ENCODE peak calls at places on chromosome 10, in nine cellular contexts. Z is left cardiac atrium, O is NCI-H2029, Y is ovary, E is amygdala, R is foreskin fibroblast, J is amniotic stem cell, W is progenitor cell of endocrine pancreas, S is heart right ventricle. L is an unnamed sample.

GRCh38 chr10:78407009-78407711 is 373.5 kb downstream of the RPS24 start:
- DNase-seq in Z (peak), O (peak), Y (peak), E (peak), R (peak), J (no peak), W (peak), S (peak), L (peak)

GRCh38 chr10:121722665-121723064 is 124.4 kb upstream of the FGFR2 start:
- DNase-seq in Z (no peak), O (no peak), Y (no peak), E (no peak), R (no peak), J (no peak), W (no peak), S (no peak), L (no peak)

GRCh38 chr10:33010132-33011037 is 52.4 kb upstream of the ITGB1 start:
- DNase-seq in Z (no peak), O (no peak), Y (no peak), E (no peak), R (peak), J (peak), W (no peak), S (no peak), L (no peak)

GRCh38 chr10:94193466-94193924 is 169.2 kb downstream of the NOC3L start:
- DNase-seq in Z (no peak), O (no peak), Y (no peak), E (no peak), R (peak), J (peak), W (no peak), S (no peak), L (no peak)

GRCh38 chr10:110503528-110504110 is 5.9 kb downstream of the DUSP5 start:
- DNase-seq in Z (no peak), O (no peak), Y (no peak), E (no peak), R (no peak), J (no peak), W (no peak), S (no peak), L (no peak)

GRCh38 chr10:103295391-103296044 is 18.6 kb downstream of the INA start:
- DNase-seq in Z (no peak), O (no peak), Y (no peak), E (no peak), R (peak), J (peak), W (no peak), S (no peak), L (peak)

GRCh38 chr10:122379041-122379440 is 4.5 kb downstream of the PLEKHA1 start:
- DNase-seq in Z (no peak), O (no peak), Y (no peak), E (no peak), R (no peak), J (no peak), W (no peak), S (no peak), L (no peak)

GRCh38 chr10:51063659-51064535 is 10.4 kb upstream of the PRKG1 start:
- DNase-seq in Z (no peak), O (no peak), Y (no peak), E (no peak), R (peak), J (peak), W (no peak), S (no peak), L (no peak)

GRCh38 chr10:70536196-70536920 is 57.8 kb downstream of the PALD1 start:
- DNase-seq in Z (no peak), O (no peak), Y (no peak), E (no peak), R (no peak), J (no peak), W (no peak), S (no peak), L (no peak)

GRCh38 chr10:91381562-91381923 is 28.6 kb upstream of the HECTD2 start:
- DNase-seq in Z (peak), O (no peak), Y (no peak), E (no peak), R (peak), J (no peak), W (no peak), S (peak), L (no peak)

GRCh38 chr10:87818505-87819273 is 663 bp upstream of the ATAD1 start:
- DNase-seq in Z (no peak), O (peak), Y (peak), E (peak), R (no peak), J (no peak), W (no peak), S (peak), L (peak)

GRCh38 chr10:79093658-79094411 is 25.1 kb downstream of the ZMIZ1 start:
- DNase-seq in Z (peak), O (peak), Y (peak), E (no peak), R (no peak), J (no peak), W (no peak), S (no peak), L (no peak)

GRCh38 chr10:2225609-2226008 is 488.3 kb upstream of the ADARB2 start:
- DNase-seq in Z (no peak), O (no peak), Y (no peak), E (no peak), R (no peak), J (no peak), W (no peak), S (no peak), L (no peak)

GRCh38 chr10:112811741-112812551 is 138.1 kb upstream of the TCF7L2 start:
- DNase-seq in Z (peak), O (no peak), Y (no peak), E (no peak), R (peak), J (peak), W (no peak), S (no peak), L (peak)

GRCh38 chr10:78178940-78179339 is 145.3 kb downstream of the RPS24 start:
- DNase-seq in Z (peak), O (no peak), Y (no peak), E (no peak), R (no peak), J (no peak), W (no peak), S (peak), L (no peak)

GRCh38 chr10:46097576-46098317 is 51.7 kb upstream of the MSMB start:
- DNase-seq in Z (no peak), O (no peak), Y (no peak), E (no peak), R (no peak), J (no peak), W (no peak), S (no peak), L (no peak)

GRCh38 chr10:2117641-2118040 is 380.3 kb upstream of the ADARB2 start:
- DNase-seq in Z (no peak), O (no peak), Y (no peak), E (no peak), R (no peak), J (no peak), W (no peak), S (no peak), L (no peak)

GRCh38 chr10:124378817-124379510 is 39.8 kb downstream of the OAT start:
- DNase-seq in Z (no peak), O (no peak), Y (no peak), E (no peak), R (no peak), J (no peak), W (no peak), S (no peak), L (no peak)

GRCh38 chr10:20007426-20007825 is 191.2 kb downstream of the PLXDC2 start:
- DNase-seq in Z (no peak), O (no peak), Y (no peak), E (no peak), R (no peak), J (no peak), W (no peak), S (no peak), L (no peak)

GRCh38 chr10:47256753-47257336 is 43.2 kb upstream of the GDF10 start:
- DNase-seq in Z (no peak), O (no peak), Y (no peak), E (no peak), R (no peak), J (no peak), W (no peak), S (no peak), L (no peak)

L was measured in DMS79.